ENCODE peak calls at places on chromosome 5, in seven cellular contexts. Y is fibroblast of the aortic adventitia, B is type B pancreatic cell, N is brain microvascular endothelial cell, T is cardiac muscle cell, U is tibial nerve, C is choroid plexus epithelial cell. W is an unnamed sample.

GRCh38 chr5:149940077-149940574 is 4.5 kb downstream of the PDE6A start:
- DNase-seq in Y (peak), B (no peak), N (no peak), T (no peak), U (no peak), C (peak), W (no peak)

GRCh38 chr5:1536298-1537165 is 12.8 kb upstream of the LPCAT1 start:
- DNase-seq in Y (peak), B (no peak), N (peak), T (no peak), U (peak), C (peak), W (peak)

GRCh38 chr5:178624626-178625546 is 2.0 kb downstream of the CLK4 start:
- DNase-seq in Y (peak), B (no peak), N (no peak), T (peak), U (no peak), C (peak), W (no peak)

GRCh38 chr5:11251242-11251641 is 490.2 kb upstream of the DAP start:
- DNase-seq in Y (no peak), B (no peak), N (no peak), T (no peak), U (no peak), C (peak), W (no peak)

GRCh38 chr5:16934669-16935068 is 1.4 kb downstream of the MYO10 start:
- DNase-seq in Y (peak), B (no peak), N (no peak), T (peak), U (no peak), C (peak), W (no peak)

GRCh38 chr5:18553269-18553668 is 919.0 kb downstream of the TAF11L14 start:
- DNase-seq in Y (no peak), B (no peak), N (no peak), T (no peak), U (no peak), C (peak), W (no peak)

GRCh38 chr5:66989781-66990180 is 206.8 kb downstream of the CD180 start:
- DNase-seq in Y (no peak), B (no peak), N (no peak), T (no peak), U (no peak), C (no peak), W (no peak)

GRCh38 chr5:71706906-71707305 is 12.2 kb upstream of the CARTPT start:
- DNase-seq in Y (no peak), B (no peak), N (no peak), T (no peak), U (no peak), C (no peak), W (no peak)

GRCh38 chr5:63094730-63095129 is 516.1 kb downstream of the LRRC70 start:
- DNase-seq in Y (no peak), B (no peak), N (no peak), T (no peak), U (no peak), C (no peak), W (no peak)

GRCh38 chr5:89901983-89902382 is 507.6 kb downstream of the CETN3 start:
- DNase-seq in Y (peak), B (no peak), N (no peak), T (no peak), U (no peak), C (no peak), W (no peak)

GRCh38 chr5:168991311-168991710 is 309.6 kb downstream of the SLIT3 start:
- DNase-seq in Y (no peak), B (no peak), N (no peak), T (no peak), U (no peak), C (no peak), W (no peak)

GRCh38 chr5:118598311-118598710 is 390.0 kb downstream of the DTWD2 start:
- DNase-seq in Y (no peak), B (no peak), N (no peak), T (no peak), U (no peak), C (no peak), W (no peak)

GRCh38 chr5:115374057-115374775 is 77.8 kb upstream of the CCDC112 start:
- DNase-seq in Y (no peak), B (no peak), N (no peak), T (no peak), U (no peak), C (no peak), W (no peak)

GRCh38 chr5:10250804-10251276 is 760 bp downstream of the CCT5 start:
- DNase-seq in Y (peak), B (no peak), N (no peak), T (peak), U (no peak), C (peak), W (no peak)

GRCh38 chr5:9731159-9731558 is 101.0 kb upstream of the TAS2R1 start:
- DNase-seq in Y (no peak), B (no peak), N (no peak), T (no peak), U (no peak), C (no peak), W (no peak)

GRCh38 chr5:82601085-82601484 is 322.9 kb upstream of the RPS23 start:
- DNase-seq in Y (no peak), B (no peak), N (no peak), T (no peak), U (no peak), C (no peak), W (no peak)

GRCh38 chr5:131221888-131222287 is 42.0 kb upstream of the CDC42SE2 start:
- DNase-seq in Y (peak), B (no peak), N (peak), T (no peak), U (no peak), C (peak), W (no peak)

GRCh38 chr5:172523146-172523745 is 68.9 kb upstream of the SH3PXD2B start:
- DNase-seq in Y (no peak), B (no peak), N (no peak), T (no peak), U (no peak), C (no peak), W (no peak)

GRCh38 chr5:139435676-139436075 is 3.6 kb downstream of the DNAJC18 start:
- DNase-seq in Y (no peak), B (no peak), N (no peak), T (no peak), U (no peak), C (no peak), W (no peak)

GRCh38 chr5:138975098-138975847 is 100.1 kb upstream of the LRRTM2 start:
- DNase-seq in Y (peak), B (no peak), N (peak), T (peak), U (peak), C (peak), W (peak)

GRCh38 chr5:115439042-115439441 is 105.5 kb downstream of the FEM1C start:
- DNase-seq in Y (no peak), B (no peak), N (no peak), T (no peak), U (no peak), C (no peak), W (no peak)

GRCh38 chr5:119022773-119023172 is 34.4 kb upstream of the DTWD2 start:
- DNase-seq in Y (no peak), B (no peak), N (no peak), T (no peak), U (no peak), C (no peak), W (no peak)

GRCh38 chr5:172177232-172177631 is 10.8 kb downstream of the STK10 start:
- DNase-seq in Y (no peak), B (no peak), N (no peak), T (no peak), U (no peak), C (no peak), W (no peak)

GRCh38 chr5:161311141-161311708 is 235.3 kb downstream of the GABRB2 start:
- DNase-seq in Y (no peak), B (no peak), N (no peak), T (no peak), U (no peak), C (no peak), W (peak)

GRCh38 chr5:129398279-129398678 is 61.8 kb upstream of the ADAMTS19 start:
- DNase-seq in Y (no peak), B (no peak), N (no peak), T (no peak), U (no peak), C (no peak), W (no peak)

GRCh38 chr5:37724395-37725125 is 115.3 kb downstream of the GDNF start:
- DNase-seq in Y (no peak), B (no peak), N (no peak), T (no peak), U (no peak), C (no peak), W (no peak)
- TF ChIP-seq CTCF in Y (no peak), B (no peak), N (peak), T (no peak), U (no peak), C (no peak), W (no peak)

GRCh38 chr5:40929049-40929448 is 19.8 kb downstream of the C7 start:
- DNase-seq in Y (peak), B (no peak), N (no peak), T (no peak), U (no peak), C (peak), W (no peak)
- TF ChIP-seq CTCF in Y (no peak), B (no peak), N (no peak), T (no peak), U (no peak), C (no peak), W (no peak)

DNA sequence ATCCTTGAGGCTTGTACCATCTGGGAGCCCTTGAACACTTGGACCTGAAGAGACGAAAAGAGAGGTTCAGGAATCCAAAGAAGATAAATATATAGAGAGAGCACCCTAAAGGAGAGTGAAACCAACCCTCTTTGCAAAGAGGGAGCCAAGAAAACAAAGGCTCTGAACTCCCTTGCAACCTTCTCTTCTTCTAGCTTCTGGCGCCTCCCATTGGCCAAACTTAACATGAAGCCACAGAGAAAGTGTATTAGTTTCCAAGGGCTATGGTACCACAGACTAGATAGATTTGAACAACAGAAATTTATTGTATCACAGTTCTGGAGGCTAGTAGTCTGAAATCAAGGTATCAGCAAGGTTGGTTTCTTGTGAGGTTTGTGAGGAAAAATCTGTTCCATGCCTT is 175.1 kb downstream of the HCN1 start:
- DNase-seq in Y (no peak), B (no peak), N (no peak), T (peak), U (no peak), C (peak), W (no peak)
- TF ChIP-seq CTCF in Y (no peak), B (peak), N (peak), T (peak), U (no peak), C (peak), W (peak)

GRCh38 chr5:154722936-154723335 is 32.2 kb upstream of the LARP1 start:
- DNase-seq in Y (no peak), B (no peak), N (no peak), T (no peak), U (no peak), C (no peak), W (no peak)
- TF ChIP-seq CTCF in Y (no peak), B (no peak), N (no peak), T (no peak), U (no peak), C (no peak), W (no peak)

DNA sequence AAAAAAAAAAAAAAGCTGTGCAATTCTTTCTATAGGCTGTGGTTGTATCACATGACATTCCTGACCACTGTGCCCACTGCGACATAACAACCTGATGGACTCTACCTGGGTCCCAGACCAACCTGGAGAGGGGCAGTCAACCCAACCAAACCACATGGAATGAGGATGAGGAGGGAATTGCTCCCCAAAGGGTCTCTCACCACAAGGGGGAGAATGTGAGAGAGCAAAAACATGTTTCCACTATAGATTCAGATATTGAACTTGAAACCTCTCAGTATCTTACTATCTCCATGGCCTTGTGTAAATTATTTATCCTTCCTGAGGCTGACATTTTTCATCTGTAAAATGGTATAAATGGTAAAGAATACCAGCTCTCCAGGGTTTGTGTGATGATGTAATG is 66.9 kb upstream of the SV2C start:
- DNase-seq in Y (no peak), B (no peak), N (no peak), T (no peak), U (no peak), C (no peak), W (no peak)
- TF ChIP-seq CTCF in Y (peak), B (peak), N (peak), T (no peak), U (no peak), C (peak), W (no peak)

W was measured in GM10248.